ENCODE peak calls at places on chromosomes 13 and 19, in five cellular contexts. C, R, K, Q and N are unnamed samples.

GRCh38 chr19:30228726-30229523 is 143.3 kb upstream of the ZNF536 start:
- DNase-seq in Q (no peak), K (no peak), C (peak), R (no peak), N (peak)

GRCh38 chr13:113734099-113734825 is 24.8 kb upstream of the TMEM255B start:
- DNase-seq in R (no peak), K (no peak), C (no peak), Q (no peak), N (no peak)

GRCh38 chr19:32387701-32388392 is 17.7 kb upstream of the DPY19L3 start:
- DNase-seq in R (peak), Q (no peak), C (peak), K (no peak), N (peak)

GRCh38 chr13:45417790-45418534 is at the start of gene SLC25A30:
- DNase-seq in R (peak), C (peak), Q (peak), K (peak), N (peak)

GRCh38 chr19:40982594-40983101 is 8.4 kb upstream of the CYP2B6 start:
- DNase-seq in C (peak), Q (no peak), R (no peak), K (no peak), N (peak)

GRCh38 chr13:30735025-30735967 is at the start of gene ALOX5AP:
- DNase-seq in K (no peak), C (no peak), R (no peak), Q (peak), N (no peak)

GRCh38 chr19:42529248-42529764 is 1.0 kb upstream of the CEACAM1 start:
- DNase-seq in R (peak), K (peak), Q (peak), C (peak), N (peak)

GRCh38 chr13:101080616-101081015 is 335.7 kb downstream of the NALCN start:
- DNase-seq in K (no peak), R (no peak), Q (no peak), C (no peak), N (no peak)

GRCh38 chr13:109869312-109870237 is 83.2 kb upstream of the IRS2 start:
- DNase-seq in Q (peak), R (peak), K (no peak), C (peak), N (peak)

GRCh38 chr19:5155586-5156210 is 184.9 kb downstream of the PTPRS start:
- DNase-seq in K (no peak), Q (no peak), R (no peak), C (no peak), N (no peak)

GRCh38 chr13:84654654-84655244 is 772.5 kb upstream of the SLITRK1 start:
- DNase-seq in C (no peak), R (no peak), K (no peak), Q (no peak), N (no peak)

GRCh38 chr13:31477961-31478360 is 261.4 kb upstream of the RXFP2 start:
- DNase-seq in Q (no peak), K (no peak), C (peak), R (peak), N (peak)

GRCh38 chr13:20706661-20707060 is 3.2 kb downstream of the IL17D start:
- DNase-seq in Q (no peak), K (no peak), C (no peak), R (no peak), N (no peak)

GRCh38 chr13:39132286-39132685 is 94.0 kb downstream of the NHLRC3 start:
- DNase-seq in C (no peak), R (no peak), Q (no peak), K (no peak), N (no peak)

GRCh38 chr19:4288091-4288777 is 9.2 kb downstream of the SHD start:
- DNase-seq in Q (no peak), R (no peak), K (no peak), C (no peak), N (no peak)

GRCh38 chr13:70080030-70080429 is 27.6 kb upstream of the ATXN8OS start:
- DNase-seq in R (no peak), K (no peak), C (no peak), Q (no peak), N (no peak)

GRCh38 chr13:114081761-114082681 is 50.4 kb downstream of the RASA3 start:
- DNase-seq in Q (peak), K (no peak), R (no peak), C (no peak), N (no peak)

GRCh38 chr19:13849277-13849676 is 27.7 kb upstream of the NANOS3 start:
- DNase-seq in R (no peak), Q (no peak), C (no peak), K (no peak), N (no peak)

GRCh38 chr13:110331362-110331761 is 24.3 kb downstream of the COL4A2 start:
- DNase-seq in Q (no peak), K (no peak), R (peak), C (peak), N (peak)

GRCh38 chr19:2041686-2042484 is 9.2 kb downstream of the MKNK2 start:
- DNase-seq in R (peak), Q (peak), C (peak), K (peak), N (peak)

GRCh38 chr13:113415825-113416224 is 37.5 kb downstream of the ADPRHL1 start:
- DNase-seq in Q (no peak), K (no peak), R (no peak), C (no peak), N (no peak)

GRCh38 chr13:36298535-36299068 is 988 bp upstream of the CCDC169 start:
- DNase-seq in R (no peak), Q (no peak), C (no peak), K (no peak), N (no peak)

GRCh38 chr19:42420055-42420544 is 7.1 kb downstream of the LIPE start:
- DNase-seq in C (peak), Q (peak), K (no peak), R (no peak), N (peak)

GRCh38 chr19:31560021-31560770 is 211.0 kb upstream of the TSHZ3 start:
- DNase-seq in C (peak), R (no peak), Q (no peak), K (no peak), N (peak)

GRCh38 chr19:38693380-38694223 is 46.2 kb downstream of the ACTN4 start:
- DNase-seq in K (no peak), C (peak), R (peak), Q (no peak), N (peak)

GRCh38 chr19:12730054-12730453 is 4.4 kb downstream of the TRIR start:
- DNase-seq in R (no peak), K (no peak), C (no peak), Q (no peak), N (no peak)

GRCh38 chr13:110134801-110135200 is 172.2 kb downstream of the COL4A1 start:
- DNase-seq in Q (no peak), K (no peak), R (peak), C (peak), N (no peak)

GRCh38 chr13:93227906-93228801 is 1.5 kb downstream of the GPC6 start:
- DNase-seq in K (peak), Q (peak), R (peak), C (peak), N (peak)

GRCh38 chr13:114116734-114117133 is 15.7 kb downstream of the RASA3 start:
- DNase-seq in Q (no peak), R (no peak), K (no peak), C (no peak), N (no peak)

GRCh38 chr19:49952906-49953305 is 8.1 kb downstream of the SIGLEC11 start:
- DNase-seq in K (no peak), Q (no peak), C (no peak), R (no peak), N (no peak)

GRCh38 chr13:75326173-75327131 is 155.5 kb downstream of the TBC1D4 start:
- DNase-seq in K (no peak), Q (no peak), C (peak), R (peak), N (peak)

GRCh38 chr19:29815231-29815630 is 3.4 kb downstream of the CCNE1 start:
- DNase-seq in K (no peak), Q (no peak), C (no peak), R (no peak), N (no peak)

GRCh38 chr13:40271931-40272775 is 394.3 kb downstream of the FOXO1 start:
- DNase-seq in Q (peak), C (peak), K (peak), R (peak), N (peak)

DNA sequence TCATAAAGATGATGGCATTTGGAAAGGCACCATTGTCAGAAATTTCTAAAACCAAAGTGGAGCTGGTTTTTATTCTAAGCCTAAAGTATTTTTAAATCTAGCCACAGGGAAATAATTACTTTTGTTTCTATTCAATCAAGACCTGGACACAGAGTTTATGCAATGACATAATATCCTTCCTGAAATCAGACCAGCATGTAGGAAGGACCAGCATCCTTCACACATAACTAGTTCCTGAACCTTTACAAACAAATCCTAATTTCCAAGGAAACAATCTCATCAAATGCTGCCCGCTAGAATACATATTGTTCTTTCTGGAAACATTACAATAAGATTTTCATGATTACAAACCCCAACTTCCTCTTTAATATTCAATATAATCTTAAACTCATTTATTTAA is 1.5 kb downstream of the STARD13 start:
- DNase-seq in Q (no peak), K (no peak), R (peak), C (peak), N (peak)
- H3K4me3 ChIP-seq in Q (peak), K (peak), R (peak), C (peak), N (peak)

DNA sequence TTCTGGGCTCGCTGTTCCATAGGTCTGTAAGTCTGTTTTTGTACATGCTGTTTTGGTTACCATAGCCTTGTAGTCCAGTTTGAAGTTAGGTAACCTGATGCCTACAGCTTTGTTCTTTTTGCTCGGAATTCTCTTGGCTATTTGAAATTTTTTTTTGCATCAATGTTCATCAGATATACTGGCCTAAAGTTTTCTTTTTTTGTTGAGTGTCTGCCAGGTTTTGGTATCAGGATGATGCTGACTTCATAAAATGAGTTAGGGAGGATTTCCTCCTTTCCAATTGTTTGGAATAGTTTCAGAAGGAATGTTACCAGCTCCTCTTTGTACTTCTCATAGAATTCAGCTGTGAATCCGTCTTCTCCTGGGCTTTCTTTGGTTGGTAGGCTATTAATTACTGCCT is 397.8 kb upstream of the HTR2A start:
- DNase-seq in Q (no peak), C (no peak), K (no peak), R (peak), N (peak)
- TF ChIP-seq CTCF in Q (no peak), C (no peak), K (no peak), R (no peak), N (no peak)

DNA sequence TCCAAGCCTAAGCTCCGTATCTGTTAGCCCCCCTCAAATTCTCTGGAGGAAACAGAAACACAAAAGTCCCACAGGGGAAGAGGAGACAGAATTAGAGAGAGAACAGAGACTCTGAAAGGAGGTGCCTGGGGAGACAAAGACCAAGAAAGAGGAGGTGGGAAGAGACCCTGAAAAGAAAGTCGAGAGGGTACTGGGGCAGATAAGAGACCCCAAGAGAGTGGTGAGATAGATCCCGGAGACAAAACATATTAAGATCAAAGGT is 919 bp upstream of the GRWD1 start:
- DNase-seq in C (no peak), K (no peak), R (no peak), Q (no peak), N (no peak)
- H3K4me3 ChIP-seq in C (peak), K (peak), R (peak), Q (peak), N (peak)

DNA sequence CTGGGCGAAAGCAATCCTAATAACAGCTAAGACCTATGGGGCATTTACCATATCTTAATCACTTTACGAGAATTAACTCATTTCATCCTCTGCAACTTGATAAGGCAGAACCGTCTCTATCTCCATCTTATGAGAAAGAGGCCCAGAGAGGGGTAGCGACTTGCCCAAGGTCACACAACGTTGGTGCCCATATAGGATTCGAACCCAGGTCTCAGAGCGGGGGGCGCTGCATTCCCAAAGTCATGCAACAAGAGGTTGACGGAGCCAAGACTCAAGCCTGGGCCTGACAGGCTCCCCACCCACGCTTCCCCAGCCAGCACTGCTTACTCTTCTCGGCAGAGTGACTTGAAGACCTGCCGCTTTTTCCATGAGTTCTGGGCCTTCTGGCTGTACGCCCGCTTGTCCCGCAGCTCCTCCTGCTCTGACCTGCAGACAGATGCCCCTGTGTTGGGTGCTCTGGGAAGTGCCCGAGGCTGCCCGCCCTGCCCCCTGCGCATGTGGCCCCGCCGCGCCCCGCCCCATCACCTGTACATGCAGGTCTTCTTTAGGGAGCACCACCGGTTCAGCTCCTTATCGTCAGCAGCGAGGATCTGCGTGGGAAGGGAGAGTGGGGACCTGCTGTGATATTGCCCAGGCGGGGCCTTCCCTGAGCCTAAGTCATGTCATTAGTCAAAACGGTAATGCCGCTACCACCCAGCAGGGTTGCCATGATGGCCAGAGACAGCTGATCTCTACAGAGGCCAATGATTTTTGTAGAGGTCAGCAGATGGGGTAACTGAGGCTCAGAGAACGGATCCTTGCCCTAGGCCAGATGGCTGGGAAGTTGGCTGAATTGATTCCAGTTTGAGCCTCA is 10.8 kb downstream of the KRI1 start:
- DNase-seq in R (no peak), Q (no peak), K (no peak), C (no peak), N (no peak)
- TF ChIP-seq CTCF in R (no peak), Q (no peak), K (no peak), C (no peak), N (peak)

DNA sequence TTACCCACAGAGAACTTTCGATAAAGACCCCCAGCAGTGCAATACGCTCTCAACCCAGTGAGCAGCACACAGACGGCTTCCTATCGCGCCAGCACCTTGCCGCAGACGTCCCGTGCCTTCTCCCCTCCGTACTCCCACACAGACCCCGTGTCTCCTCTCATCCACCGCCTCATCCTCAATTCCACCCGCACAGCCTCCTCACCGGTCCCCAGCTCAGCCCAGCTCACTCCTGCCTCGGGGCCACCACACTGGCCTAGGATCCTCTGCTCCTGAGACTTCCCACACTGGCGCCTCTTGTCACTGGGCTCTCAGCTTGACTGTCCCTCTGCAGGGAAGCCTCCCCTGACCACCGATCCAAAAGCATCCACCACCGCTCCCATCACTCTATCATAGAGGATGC is 9.0 kb downstream of the MLLT1 start:
- DNase-seq in K (no peak), C (no peak), Q (no peak), R (no peak), N (no peak)
- H3K4me3 ChIP-seq in K (no peak), C (peak), Q (no peak), R (no peak), N (peak)